ENCODE peak calls at places on chromosomes 3 and 15, in four cellular contexts. T is MM.1S, I is GF-D8, U is NCI-H146. X is an unnamed sample.

GRCh38 chr15:101091080-101092017 is 160.5 kb downstream of the CHSY1 start:
- DNase-seq in U (no peak), T (no peak), I (no peak), X (no peak)

GRCh38 chr3:90091557-90091956 is 984.1 kb downstream of the EPHA3 start:
- DNase-seq in U (peak), I (no peak), T (peak), X (peak)

GRCh38 chr15:82044373-82045178 is 1.2 kb downstream of the MEX3B start:
- DNase-seq in T (no peak), I (no peak), U (peak), X (no peak)

GRCh38 chr3:128438488-128439072 is 28.1 kb downstream of the DNAJB8 start:
- DNase-seq in I (no peak), T (no peak), U (peak), X (peak)

GRCh38 chr3:142784228-142784627 is 60.4 kb downstream of the TRPC1 start:
- DNase-seq in I (no peak), U (no peak), T (no peak), X (no peak)

GRCh38 chr3:61928020-61928419 is 366.6 kb downstream of the PTPRG start:
- DNase-seq in I (no peak), U (no peak), T (no peak), X (no peak)

GRCh38 chr3:108234387-108234957 is 12.2 kb upstream of the IFT57 start:
- DNase-seq in U (peak), T (no peak), I (no peak), X (no peak)

GRCh38 chr3:178140491-178140890 is 395.7 kb upstream of the KCNMB2 start:
- DNase-seq in T (no peak), U (no peak), I (no peak), X (no peak)

GRCh38 chr15:86615816-86616215 is 536.1 kb downstream of the AGBL1 start:
- DNase-seq in I (no peak), T (no peak), U (no peak), X (no peak)

GRCh38 chr15:39834256-39834655 is 51.6 kb upstream of the FSIP1 start:
- DNase-seq in U (no peak), I (no peak), T (no peak), X (no peak)

GRCh38 chr15:62957130-62957529 is 85.4 kb upstream of the TPM1 start:
- DNase-seq in I (no peak), T (no peak), U (no peak), X (no peak)

GRCh38 chr3:185024966-185025365 is 127.9 kb downstream of the C3orf70 start:
- DNase-seq in T (no peak), I (no peak), U (no peak), X (no peak)

GRCh38 chr15:99181544-99181943 is 67.8 kb downstream of the TTC23 start:
- DNase-seq in U (peak), T (no peak), I (no peak), X (no peak)

GRCh38 chr15:74385442-74386132 is 18.1 kb upstream of the CYP11A1 start:
- DNase-seq in T (no peak), I (no peak), U (no peak), X (no peak)

GRCh38 chr3:4994823-4995499 is 15.7 kb downstream of the BHLHE40 start:
- DNase-seq in U (no peak), I (no peak), T (no peak), X (no peak)

GRCh38 chr15:60838206-60838605 is 359.3 kb upstream of the ICE2 start:
- DNase-seq in T (no peak), I (no peak), U (no peak), X (no peak)

GRCh38 chr3:119161240-119161639 is 12.2 kb upstream of the UPK1B start:
- DNase-seq in I (no peak), U (no peak), T (no peak), X (no peak)

GRCh38 chr3:13712682-13713180 is 163.8 kb downstream of the FBLN2 start:
- DNase-seq in T (no peak), U (no peak), I (no peak), X (no peak)

X was measured in RPMI8226.